ENCODE peak calls at places on chromosome 7, in seven cellular contexts. T, F, I, C, Z, N and R are unnamed samples.

GRCh38 chr7:132758983-132759382 is 182.7 kb upstream of the PLXNA4 start:
- DNase-seq in T (no peak), F (no peak), I (no peak), C (no peak), Z (no peak), N (no peak), R (no peak)

GRCh38 chr7:139976838-139977656 is 85.7 kb downstream of the PARP12 start:
- DNase-seq in T (no peak), F (no peak), I (no peak), C (no peak), Z (no peak), N (no peak), R (peak)

GRCh38 chr7:329691-330281 is 39.8 kb downstream of the FOXL3 start:
- DNase-seq in T (no peak), F (no peak), I (no peak), C (no peak), Z (no peak), N (no peak), R (peak)

GRCh38 chr7:72335561-72336381 is 76.4 kb downstream of the CALN1 start:
- DNase-seq in T (no peak), F (no peak), I (no peak), C (no peak), Z (no peak), N (no peak), R (no peak)

GRCh38 chr7:149097088-149097487 is 6.6 kb upstream of the ZNF786 start:
- DNase-seq in T (no peak), F (no peak), I (no peak), C (peak), Z (no peak), N (no peak), R (no peak)

GRCh38 chr7:16365177-16365576 is 56.2 kb downstream of the CRPPA start:
- DNase-seq in T (no peak), F (no peak), I (no peak), C (no peak), Z (no peak), N (no peak), R (no peak)

GRCh38 chr7:102284399-102284798 is 2.3 kb upstream of the SH2B2 start:
- DNase-seq in T (no peak), F (no peak), I (no peak), C (no peak), Z (no peak), N (no peak), R (no peak)

GRCh38 chr7:116610210-116610609 is 61.8 kb upstream of the MET start:
- DNase-seq in T (no peak), F (no peak), I (no peak), C (peak), Z (peak), N (no peak), R (no peak)

GRCh38 chr7:142716596-142716995 is 32.7 kb upstream of the PRSS1 start:
- DNase-seq in T (no peak), F (no peak), I (no peak), C (no peak), Z (peak), N (no peak), R (no peak)

GRCh38 chr7:25007668-25008067 is 27.7 kb upstream of the OSBPL3 start:
- DNase-seq in T (no peak), F (no peak), I (no peak), C (no peak), Z (no peak), N (no peak), R (no peak)

GRCh38 chr7:111827863-111828504 is 265.7 kb upstream of the IMMP2L start:
- DNase-seq in T (peak), F (no peak), I (no peak), C (peak), Z (peak), N (no peak), R (no peak)

GRCh38 chr7:20352573-20353304 is 22.0 kb downstream of the ITGB8 start:
- DNase-seq in T (no peak), F (no peak), I (no peak), C (peak), Z (no peak), N (no peak), R (no peak)

GRCh38 chr7:44884553-44885393 is 557 bp downstream of the PURB start:
- DNase-seq in T (no peak), F (peak), I (peak), C (peak), Z (peak), N (peak), R (no peak)
- TF ChIP-seq CTCF in T (no peak), F (no peak), I (no peak), C (no peak), Z (no peak), N (no peak), R (peak)

GRCh38 chr7:128020161-128020560 is 11.1 kb downstream of the LRRC4 start:
- DNase-seq in T (no peak), F (no peak), I (no peak), C (no peak), Z (no peak), N (no peak), R (no peak)
- TF ChIP-seq CTCF in T (peak), F (no peak), I (no peak), C (no peak), Z (peak), N (peak), R (peak)

GRCh38 chr7:152859781-152860191 is 100.2 kb downstream of the ACTR3B start:
- DNase-seq in T (peak), F (no peak), I (no peak), C (no peak), Z (no peak), N (no peak), R (no peak)
- TF ChIP-seq CTCF in T (peak), F (peak), I (no peak), C (no peak), Z (peak), N (peak), R (peak)

GRCh38 chr7:105937411-105937810 is 25.7 kb upstream of the CDHR3 start:
- DNase-seq in T (no peak), F (no peak), I (no peak), C (no peak), Z (no peak), N (no peak), R (no peak)

GRCh38 chr7:105932835-105933477 is 30.1 kb upstream of the CDHR3 start:
- DNase-seq in T (peak), F (peak), I (no peak), C (peak), Z (no peak), N (no peak), R (no peak)

GRCh38 chr7:105935250-105935649 is 27.8 kb upstream of the CDHR3 start:
- DNase-seq in T (no peak), F (no peak), I (no peak), C (no peak), Z (no peak), N (no peak), R (no peak)

GRCh38 chr7:105931179-105931578 is 31.9 kb upstream of the CDHR3 start:
- DNase-seq in T (no peak), F (no peak), I (no peak), C (no peak), Z (no peak), N (no peak), R (no peak)

DNA sequence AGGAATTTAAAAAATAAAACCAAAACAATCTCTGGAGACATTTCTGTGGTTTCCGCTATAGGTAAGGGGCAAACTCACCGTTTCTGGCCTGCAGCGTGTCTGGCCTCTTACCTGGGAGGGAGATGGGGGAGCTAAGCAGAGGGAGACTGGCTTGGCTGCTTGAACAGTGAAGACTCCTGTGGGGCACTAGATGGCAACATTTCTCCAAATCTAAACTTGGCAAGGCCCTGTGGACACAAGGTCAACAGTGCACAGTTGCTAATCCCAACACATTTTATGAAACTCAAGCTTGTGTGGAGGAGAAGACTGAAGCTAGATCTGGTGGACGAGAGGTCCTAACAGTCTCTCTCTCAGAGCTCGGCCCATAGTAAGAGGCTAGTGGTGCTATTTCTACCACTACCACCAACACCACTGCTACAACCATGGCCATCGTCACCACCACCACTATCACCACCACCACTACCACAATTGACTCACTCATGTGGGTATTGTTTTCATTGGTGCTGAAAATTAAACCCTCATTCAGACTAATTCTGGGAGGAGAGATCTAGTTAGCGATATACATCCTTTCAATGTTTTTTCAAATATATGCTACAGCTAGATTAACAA is 28.4 kb upstream of the CDHR3 start:
- DNase-seq in T (peak), F (peak), I (peak), C (no peak), Z (no peak), N (no peak), R (no peak)
- TF ChIP-seq CTCF in T (peak), F (peak), I (peak), C (no peak), Z (peak), N (no peak), R (peak)

GRCh38 chr7:2247141-2247985 is 5.3 kb downstream of the NUDT1 start:
- DNase-seq in T (no peak), F (no peak), I (peak), C (no peak), Z (no peak), N (peak), R (no peak)

GRCh38 chr7:2249744-2250323 is 7.8 kb downstream of the NUDT1 start:
- DNase-seq in T (no peak), F (no peak), I (no peak), C (no peak), Z (no peak), N (no peak), R (no peak)

GRCh38 chr7:2245883-2246679 is 4.1 kb downstream of the NUDT1 start:
- DNase-seq in T (no peak), F (no peak), I (no peak), C (no peak), Z (no peak), N (no peak), R (no peak)

GRCh38 chr7:2251841-2252771 is 10.1 kb downstream of the NUDT1 start:
- DNase-seq in T (no peak), F (no peak), I (no peak), C (no peak), Z (no peak), N (no peak), R (no peak)

DNA sequence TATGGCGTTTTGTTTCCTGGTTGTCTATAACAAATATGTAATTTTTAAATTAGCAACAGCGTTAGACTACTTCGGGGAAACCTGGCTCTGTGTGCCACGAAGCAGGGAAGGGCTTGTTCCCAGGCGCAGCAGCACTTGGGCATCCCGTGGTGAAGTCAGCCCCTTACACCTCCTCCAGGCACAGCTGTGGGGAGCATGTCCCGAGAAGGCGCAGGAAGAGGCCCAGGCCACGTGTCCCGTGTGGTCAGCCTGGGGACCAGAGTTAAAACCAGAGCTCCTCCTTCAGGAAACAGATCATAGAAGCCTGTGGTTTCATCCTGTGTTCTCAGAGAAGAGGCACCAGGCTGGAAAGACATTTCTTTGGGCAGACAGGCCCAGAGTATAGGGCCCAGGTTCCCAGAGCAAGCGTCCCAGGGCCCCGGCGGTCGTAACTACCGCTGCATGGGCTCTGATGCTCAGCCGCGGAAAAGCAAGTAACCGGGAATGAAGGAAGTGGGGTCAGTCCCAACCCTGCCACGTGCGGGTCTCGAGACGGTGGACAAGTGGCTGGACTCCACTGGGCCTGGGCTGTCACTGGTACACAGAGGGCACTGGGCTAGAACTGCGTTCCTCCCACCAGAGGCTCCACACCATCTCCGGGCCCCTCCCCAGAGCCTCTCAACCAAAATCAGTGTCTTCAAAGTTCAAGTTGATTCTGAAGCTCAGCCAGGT is 7.1 kb downstream of the NUDT1 start:
- DNase-seq in T (peak), F (peak), I (peak), C (peak), Z (peak), N (no peak), R (no peak)
- TF ChIP-seq CTCF in T (no peak), F (peak), I (no peak), C (peak), Z (peak), N (peak), R (peak)